ENCODE peak calls at places on chromosomes 13 and 19, in seven cellular contexts. D, U, K, V, O, I and X are unnamed samples.
A peak's percentile ranks its signal among the peaks of the same experiment; 100 is the strongest.

GRCh38 chr13:79434578-79434977 is 28.5 kb upstream of the RBM26 start:
- DNase-seq in D (no peak), U (no peak), K (no peak), V (no peak), O (no peak), I (no peak), X (no peak)

GRCh38 chr19:52748336-52748950 is 13.6 kb upstream of the ZNF611 start:
- DNase-seq in D (no peak), U (peak; percentile 53), K (no peak), V (no peak), O (no peak), I (no peak), X (peak; percentile 81)

GRCh38 chr19:4260605-4261191 is 13.8 kb downstream of the YJU2 start:
- DNase-seq in D (no peak), U (no peak), K (no peak), V (no peak), O (no peak), I (no peak), X (no peak)

GRCh38 chr13:30157616-30157993 is 149.7 kb downstream of the KATNAL1 start:
- DNase-seq in D (no peak), U (no peak), K (no peak), V (no peak), O (no peak), I (no peak), X (no peak)

GRCh38 chr13:109971745-109972090 is 185.3 kb upstream of the IRS2 start:
- DNase-seq in D (no peak), U (no peak), K (no peak), V (no peak), O (no peak), I (no peak), X (no peak)

GRCh38 chr13:75633285-75633684 is 2.8 kb upstream of the LMO7 start:
- DNase-seq in D (peak; percentile 72), U (no peak), K (no peak), V (no peak), O (no peak), I (no peak), X (no peak)

GRCh38 chr19:29379257-29379986 is 146.4 kb upstream of the VSTM2B start:
- DNase-seq in D (no peak), U (no peak), K (peak; percentile 40), V (no peak), O (no peak), I (no peak), X (no peak)

GRCh38 chr19:11624064-11624463 is 26.8 kb downstream of the ZNF627 start:
- DNase-seq in D (no peak), U (peak; percentile 62), K (no peak), V (no peak), O (no peak), I (no peak), X (no peak)

GRCh38 chr13:113743366-113744195 is 15.4 kb upstream of the TMEM255B start:
- DNase-seq in D (no peak), U (no peak), K (no peak), V (no peak), O (no peak), I (no peak), X (no peak)

GRCh38 chr19:57319869-57320179 is 448 bp upstream of the ZNF543 start:
- DNase-seq in D (no peak), U (no peak), K (no peak), V (no peak), O (no peak), I (no peak), X (no peak)

GRCh38 chr19:12721656-12722565 is 1.8 kb downstream of the TNPO2 start:
- DNase-seq in D (peak; percentile 45), U (peak; percentile 61), K (peak; percentile 88), V (no peak), O (peak; percentile 58), I (peak; percentile 27), X (peak; percentile 74)

GRCh38 chr13:21133077-21133476 is 43.3 kb downstream of the SKA3 start:
- DNase-seq in D (no peak), U (no peak), K (no peak), V (no peak), O (no peak), I (no peak), X (no peak)